ENCODE peak calls at places on chromosomes 13 and 19, in eight cellular contexts. R is heart left ventricle; C is RCC 7860; W is mucosa of descending colon; K is stimulated activated CD4-positive, alpha-beta T cell treated with anti-CD3 and anti-CD28 coated beads, Interleukin-1b, Interleukin-23, amount 100 ng/mL, for 48 hours; J is fibroblast of pulmonary artery; O is choroid plexus epithelial cell; U is activated CD4-positive, alpha-beta T cell treated with anti-CD3 and anti-CD28 coated beads, Interleukin-2, amount 50 U/mL, for 24 hours. V is an unnamed sample.

GRCh38 chr19:34365463-34366401 is 736 bp downstream of the GPI start:
- DNase-seq in K (no peak), C (no peak), J (peak), W (peak), O (peak), R (peak), U (no peak), V (no peak)

GRCh38 chr19:36528921-36529518 is 949 bp upstream of the ZNF260 start:
- DNase-seq in C (no peak), K (peak), W (peak), R (no peak), O (no peak), U (peak), J (no peak), V (no peak)

GRCh38 chr13:70816853-70817252 is 708.6 kb upstream of the KLHL1 start:
- DNase-seq in W (no peak), O (peak), U (no peak), C (no peak), J (no peak), K (no peak), R (no peak), V (no peak)

GRCh38 chr13:113749956-113750355 is 9.1 kb upstream of the TMEM255B start:
- DNase-seq in C (no peak), R (no peak), K (no peak), U (no peak), J (no peak), O (no peak), W (no peak), V (no peak)

GRCh38 chr19:40147693-40148347 is 43.4 kb upstream of the MAP3K10 start:
- DNase-seq in O (peak), K (peak), U (no peak), R (no peak), J (peak), C (no peak), W (no peak), V (peak)

GRCh38 chr13:25468330-25469178 is 96.8 kb downstream of the ATP8A2 start:
- DNase-seq in O (peak), R (no peak), C (no peak), J (no peak), U (no peak), K (peak), W (peak), V (no peak)

GRCh38 chr13:37602743-37603381 is 4.3 kb upstream of the POSTN start:
- DNase-seq in U (no peak), K (no peak), W (no peak), R (no peak), C (peak), J (peak), O (peak), V (no peak)

GRCh38 chr13:33073338-33073737 is 57.1 kb downstream of the KL start:
- DNase-seq in C (no peak), J (no peak), O (no peak), K (no peak), R (no peak), U (no peak), W (no peak), V (no peak)

GRCh38 chr19:20077791-20078463 is at the start of gene ZNF90:
- DNase-seq in K (peak), U (peak), R (peak), C (peak), O (peak), W (peak), J (peak), V (peak)

GRCh38 chr13:75251188-75251587 is 230.8 kb downstream of the TBC1D4 start:
- DNase-seq in J (peak), O (peak), K (no peak), U (no peak), R (no peak), C (no peak), W (no peak), V (no peak)

V was measured in HS-5.